ENCODE peak calls at places on chromosomes 2 and 18, in eight cellular contexts. M is HCT116; B is vagina; C is MM.1S; L is stomach; W is astrocyte; X is CD8-positive, alpha-beta memory T cell; I is prostate gland. E is an unnamed sample.
A peak's percentile ranks its signal among the peaks of the same experiment; 100 is the strongest.

GRCh38 chr2:37148325-37148724 is 8.5 kb downstream of the EIF2AK2 start:
- DNase-seq in B (no peak), M (no peak), L (no peak), W (no peak), C (no peak), X (no peak), I (peak; percentile 10), E (no peak)

GRCh38 chr2:190904644-190905043 is 24.0 kb downstream of the GLS start:
- DNase-seq in W (peak; percentile 73), C (no peak), I (no peak), X (no peak), L (no peak), M (no peak), B (no peak), E (no peak)

GRCh38 chr18:45370190-45371010 is 244.9 kb upstream of the SLC14A2 start:
- DNase-seq in M (no peak), C (no peak), X (no peak), I (no peak), L (no peak), B (no peak), W (peak; percentile 66), E (no peak)

GRCh38 chr2:191501390-191502168 is 176.4 kb upstream of the NABP1 start:
- DNase-seq in B (no peak), X (no peak), M (peak; percentile 37), C (no peak), I (no peak), L (no peak), W (peak; percentile 36), E (no peak)

GRCh38 chr2:64036343-64036742 is 17.1 kb upstream of the VPS54 start:
- DNase-seq in W (peak; percentile 87), B (no peak), M (no peak), L (no peak), I (no peak), X (no peak), C (peak; percentile 63), E (peak; percentile 15)

GRCh38 chr2:225400546-225400945 is 1.0 kb downstream of the NYAP2 start:
- DNase-seq in X (no peak), I (no peak), L (no peak), W (no peak), B (no peak), C (no peak), M (no peak), E (no peak)

GRCh38 chr18:365651-366050 is 97.8 kb upstream of the THOC1 start:
- DNase-seq in L (no peak), B (no peak), C (no peak), M (no peak), I (no peak), X (no peak), W (no peak), E (no peak)

GRCh38 chr2:149719695-149720094 is 132.1 kb upstream of the MMADHC start:
- DNase-seq in I (no peak), M (no peak), W (no peak), X (no peak), L (no peak), C (no peak), B (no peak), E (no peak)

GRCh38 chr2:30732376-30732775 is 74.9 kb downstream of the CAPN13 start:
- DNase-seq in C (no peak), I (no peak), L (no peak), M (no peak), W (no peak), X (no peak), B (no peak), E (no peak)

GRCh38 chr2:189348369-189348768 is 92.9 kb upstream of the WDR75 start:
- DNase-seq in M (no peak), C (peak; percentile 29), I (no peak), B (no peak), X (no peak), W (no peak), L (no peak), E (no peak)

GRCh38 chr2:6535572-6535971 is 330.1 kb downstream of the CMPK2 start:
- DNase-seq in X (no peak), B (no peak), I (no peak), C (no peak), M (no peak), W (no peak), L (no peak), E (no peak)

GRCh38 chr2:71455741-71456569 is 2.6 kb downstream of the DYSF start:
- DNase-seq in X (no peak), W (peak; percentile 12), L (no peak), B (no peak), I (no peak), M (no peak), C (no peak), E (no peak)

GRCh38 chr2:70942900-70943871 is 7.5 kb downstream of the ATP6V1B1 start:
- DNase-seq in C (no peak), M (no peak), L (no peak), I (no peak), W (no peak), X (peak; percentile 42), B (peak; percentile 93), E (no peak)

GRCh38 chr2:134681201-134681600 is 37.6 kb downstream of the TMEM163 start:
- DNase-seq in M (no peak), L (no peak), X (no peak), W (no peak), C (no peak), I (no peak), B (no peak), E (no peak)

GRCh38 chr2:201246280-201246679 is 14.1 kb upstream of the CASP8 start:
- DNase-seq in B (no peak), C (no peak), I (no peak), X (no peak), M (no peak), L (no peak), W (no peak), E (no peak)

GRCh38 chr2:201244829-201245228 is 15.5 kb upstream of the CASP8 start:
- DNase-seq in L (no peak), I (no peak), W (no peak), C (no peak), M (no peak), X (no peak), B (no peak), E (no peak)

GRCh38 chr2:201250741-201251140 is 9.6 kb upstream of the CASP8 start:
- DNase-seq in X (no peak), L (no peak), M (no peak), I (no peak), C (no peak), B (no peak), W (no peak), E (no peak)

GRCh38 chr2:201242562-201243277 is 17.6 kb upstream of the CASP8 start:
- DNase-seq in X (no peak), C (no peak), L (no peak), M (no peak), I (no peak), B (no peak), W (no peak), E (no peak)

GRCh38 chr2:201248288-201248844 is 12.0 kb upstream of the CASP8 start:
- DNase-seq in B (no peak), I (no peak), M (no peak), W (no peak), L (no peak), X (no peak), C (no peak), E (no peak)
- H3K27ac ChIP-seq in B (no peak overlapping the region), I (no peak overlapping the region), M (no peak overlapping the region), W (no peak overlapping the region), L (no peak overlapping the region), X (no peak overlapping the region), C (peak overlapping the region; percentile 13), E (no peak overlapping the region)

GRCh38 chr2:241437148-241437547 is 71.2 kb downstream of the STK25 start:
- DNase-seq in M (no peak), W (no peak), I (no peak), L (no peak), C (no peak), X (no peak), B (no peak), E (no peak)
- H3K36me3 ChIP-seq in M (peaks cover 15% of the 10 kb centered on the region), W (peaks cover 19% of the 10 kb centered on the region), I (no peaks in the 10 kb centered on the region), L (peaks cover 96% of the 10 kb centered on the region), C (peaks cover 2% of the 10 kb centered on the region), X (no peaks in the 10 kb centered on the region), B (peaks cover 52% of the 10 kb centered on the region), E (peaks cover 15% of the 10 kb centered on the region)

DNA sequence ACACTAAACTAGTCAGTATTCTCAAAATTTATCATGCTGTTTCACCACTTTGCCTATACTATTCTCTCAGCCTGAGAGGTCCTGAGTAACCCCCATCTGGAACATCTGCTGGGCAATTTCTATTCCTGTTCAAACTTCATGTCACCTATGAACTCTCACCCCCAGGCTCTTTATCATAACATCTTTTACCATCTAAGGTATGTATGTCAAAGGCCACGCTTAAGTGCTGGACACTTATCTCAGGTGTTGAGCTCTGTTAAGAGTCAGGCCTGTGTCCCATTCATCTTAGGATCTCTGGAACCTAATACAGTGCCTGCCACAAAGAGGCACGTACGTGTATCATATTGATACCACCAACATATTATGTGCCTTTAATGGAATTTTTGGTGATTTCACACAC is 4.9 kb downstream of the AAK1 start:
- DNase-seq in I (no peak), M (no peak), X (no peak), B (no peak), L (no peak), C (no peak), W (no peak), E (no peak)
- H3K4me1 ChIP-seq in I (peaks cover 7% of the 10 kb centered on the region), M (peaks cover 4% of the 10 kb centered on the region), X (peaks cover 60% of the 10 kb centered on the region), B (peaks cover 33% of the 10 kb centered on the region), L (peaks cover 38% of the 10 kb centered on the region), C (peaks cover 15% of the 10 kb centered on the region), W (peaks cover 17% of the 10 kb centered on the region), E (peaks cover 69% of the 10 kb centered on the region)

GRCh38 chr18:13558790-13559189 is 167.6 kb downstream of the FAM210A start:
- DNase-seq in I (no peak), X (no peak), M (no peak), C (no peak), B (peak; percentile 77), L (no peak), W (no peak), E (no peak)
- H3K27ac ChIP-seq in I (no peak overlapping the region), X (no peak overlapping the region), M (no peak overlapping the region), C (no peak overlapping the region), B (no peak overlapping the region), L (no peak overlapping the region), W (no peak overlapping the region), E (no peak overlapping the region)

GRCh38 chr18:63314991-63315662 is 4.4 kb downstream of the BCL2 start:
- DNase-seq in I (no peak), W (no peak), M (no peak), C (no peak), L (no peak), B (no peak), X (no peak), E (no peak)
- H3K36me3 ChIP-seq in I (no peaks in the 10 kb centered on the region), W (no peaks in the 10 kb centered on the region), M (no peaks in the 10 kb centered on the region), C (peaks cover 3% of the 10 kb centered on the region), L (no peaks in the 10 kb centered on the region), B (no peaks in the 10 kb centered on the region), X (no peaks in the 10 kb centered on the region), E (no peaks in the 10 kb centered on the region)